ENCODE peak calls at places on chromosomes 5 and 9, in eight cellular contexts. One of them, this sample, is unnamed. For H3K4me1, the result is how much of the 10 kb centered on the place peaks cover.

GRCh38 chr5:126579716-126580115 is 15.3 kb downstream of the ALDH7A1 start:
- DNase-seq in stomach: no peak
- DNase-seq in right atrium auricular region: no peak
- DNase-seq in HepG2: no peak
- DNase-seq in pancreas: no peak
- DNase-seq in heart left ventricle: no peak
- DNase-seq in heart right ventricle: no peak
- DNase-seq in CD8-positive, alpha-beta memory T cell: no peak
- DNase-seq in this sample: no peak

GRCh38 chr9:136189394-136190236 is 15.3 kb downstream of the LHX3 start:
- DNase-seq in heart left ventricle: no peak
- DNase-seq in stomach: no peak
- DNase-seq in CD8-positive, alpha-beta memory T cell: no peak
- DNase-seq in HepG2: no peak
- DNase-seq in right atrium auricular region: no peak
- DNase-seq in heart right ventricle: no peak
- DNase-seq in pancreas: no peak
- DNase-seq in this sample: no peak

GRCh38 chr9:108439967-108440366 is 415.8 kb downstream of the ACTL7B start:
- DNase-seq in heart left ventricle: no peak
- DNase-seq in CD8-positive, alpha-beta memory T cell: no peak
- DNase-seq in heart right ventricle: no peak
- DNase-seq in HepG2: no peak
- DNase-seq in stomach: no peak
- DNase-seq in pancreas: no peak
- DNase-seq in right atrium auricular region: no peak
- DNase-seq in this sample: no peak

GRCh38 chr9:69333716-69334115 is 8.7 kb downstream of the ENTREP1 start:
- DNase-seq in CD8-positive, alpha-beta memory T cell: no peak
- DNase-seq in right atrium auricular region: no peak
- DNase-seq in heart right ventricle: no peak
- DNase-seq in HepG2: no peak
- DNase-seq in heart left ventricle: no peak
- DNase-seq in stomach: no peak
- DNase-seq in pancreas: no peak
- DNase-seq in this sample: no peak

GRCh38 chr9:100534401-100534800 is 43.5 kb upstream of the CAVIN4 start:
- DNase-seq in heart left ventricle: no peak
- DNase-seq in CD8-positive, alpha-beta memory T cell: no peak
- DNase-seq in HepG2: no peak
- DNase-seq in heart right ventricle: no peak
- DNase-seq in pancreas: no peak
- DNase-seq in right atrium auricular region: no peak
- DNase-seq in stomach: no peak
- DNase-seq in this sample: no peak

GRCh38 chr9:106653111-106653697 is 209.8 kb upstream of the ZNF462 start:
- DNase-seq in right atrium auricular region: no peak
- DNase-seq in stomach: no peak
- DNase-seq in CD8-positive, alpha-beta memory T cell: no peak
- DNase-seq in HepG2: no peak
- DNase-seq in pancreas: no peak
- DNase-seq in heart right ventricle: no peak
- DNase-seq in heart left ventricle: no peak
- DNase-seq in this sample: no peak

GRCh38 chr9:128497824-128498610 is 6.5 kb upstream of the GLE1 start:
- DNase-seq in pancreas: no peak
- DNase-seq in heart right ventricle: no peak
- DNase-seq in CD8-positive, alpha-beta memory T cell: no peak
- DNase-seq in heart left ventricle: no peak
- DNase-seq in HepG2: no peak
- DNase-seq in stomach: no peak
- DNase-seq in right atrium auricular region: no peak
- DNase-seq in this sample: no peak

GRCh38 chr5:116076496-116076895 is 8.3 kb upstream of the COMMD10 start:
- DNase-seq in CD8-positive, alpha-beta memory T cell: no peak
- DNase-seq in heart right ventricle: no peak
- DNase-seq in heart left ventricle: no peak
- DNase-seq in right atrium auricular region: no peak
- DNase-seq in HepG2: no peak
- DNase-seq in stomach: no peak
- DNase-seq in pancreas: no peak
- DNase-seq in this sample: no peak

GRCh38 chr5:65938256-65938655 is 11.9 kb downstream of the ERBIN start:
- DNase-seq in right atrium auricular region: no peak
- DNase-seq in CD8-positive, alpha-beta memory T cell: no peak
- DNase-seq in pancreas: no peak
- DNase-seq in heart right ventricle: no peak
- DNase-seq in stomach: no peak
- DNase-seq in heart left ventricle: no peak
- DNase-seq in HepG2: no peak
- DNase-seq in this sample: no peak

GRCh38 chr9:132946624-132947295 is 2.3 kb upstream of the TSC1 start:
- DNase-seq in right atrium auricular region: no peak
- DNase-seq in stomach: no peak
- DNase-seq in HepG2: peak
- DNase-seq in heart left ventricle: no peak
- DNase-seq in pancreas: no peak
- DNase-seq in heart right ventricle: no peak
- DNase-seq in CD8-positive, alpha-beta memory T cell: no peak
- DNase-seq in this sample: no peak

GRCh38 chr5:170861855-170862766 is at the start of gene RANBP17:
- DNase-seq in heart left ventricle: peak
- DNase-seq in pancreas: peak
- DNase-seq in right atrium auricular region: no peak
- DNase-seq in heart right ventricle: peak
- DNase-seq in stomach: peak
- DNase-seq in CD8-positive, alpha-beta memory T cell: no peak
- DNase-seq in HepG2: no peak
- DNase-seq in this sample: peak

DNA sequence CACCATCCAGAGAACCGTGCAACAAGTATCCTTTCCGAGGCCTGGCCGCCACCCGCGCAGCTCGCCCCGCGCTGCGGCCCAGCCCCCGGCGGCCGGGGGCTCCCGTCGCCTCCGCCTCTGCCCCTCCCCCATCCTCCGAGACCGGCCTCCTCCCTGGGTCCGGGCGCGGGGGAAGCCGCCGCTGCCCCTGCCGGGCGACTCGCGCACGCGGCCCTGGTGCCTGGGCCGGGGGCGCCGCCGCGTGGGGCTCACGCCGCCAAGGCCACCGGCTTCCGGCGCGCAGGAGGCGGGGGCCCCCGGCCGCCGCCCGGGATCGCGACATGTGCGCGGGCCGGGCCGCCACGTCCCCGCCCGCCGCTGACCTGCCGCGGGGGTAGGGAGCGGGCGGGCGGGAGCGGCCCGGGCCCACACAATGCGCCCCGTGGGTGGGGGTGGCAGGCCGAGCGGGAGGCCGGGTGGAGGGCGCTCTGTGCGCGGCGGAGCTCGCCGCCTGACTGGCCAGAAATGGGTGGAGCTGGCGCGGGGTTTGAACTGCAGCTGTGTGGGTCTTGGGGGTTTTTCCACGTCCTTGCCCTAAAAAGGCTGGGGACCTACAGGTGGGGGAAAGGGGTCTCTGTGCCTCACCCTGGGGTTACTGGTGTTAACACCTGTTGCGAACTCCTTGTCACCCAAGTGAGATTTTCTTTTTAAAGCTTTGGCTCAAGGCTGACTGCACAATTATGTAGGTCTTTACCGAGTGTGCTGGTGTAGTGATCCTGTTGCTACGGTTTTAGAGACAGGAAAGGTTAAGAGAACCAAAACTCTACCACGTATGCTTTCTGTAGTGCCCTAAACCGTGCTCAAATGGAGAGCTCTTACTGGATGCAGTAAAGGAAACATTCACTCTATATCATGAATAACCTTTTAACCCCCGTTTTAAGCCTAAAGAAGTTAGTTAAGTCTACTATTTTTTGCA is 32.3 kb downstream of the TNPO1 start:
- DNase-seq in heart right ventricle: peak
- DNase-seq in heart left ventricle: peak
- DNase-seq in CD8-positive, alpha-beta memory T cell: peak
- DNase-seq in stomach: peak
- DNase-seq in right atrium auricular region: no peak
- DNase-seq in HepG2: peak
- DNase-seq in pancreas: peak
- DNase-seq in this sample: peak
- H3K4me1 ChIP-seq in heart right ventricle: half or more
- H3K4me1 ChIP-seq in heart left ventricle: half or more
- H3K4me1 ChIP-seq in CD8-positive, alpha-beta memory T cell: under half
- H3K4me1 ChIP-seq in stomach: under half
- H3K4me1 ChIP-seq in right atrium auricular region: half or more
- H3K4me1 ChIP-seq in HepG2: under half
- H3K4me1 ChIP-seq in pancreas: under half
- H3K4me1 ChIP-seq in this sample: under half

GRCh38 chr9:125847735-125848134 is 100.6 kb downstream of the PBX3 start:
- DNase-seq in heart right ventricle: no peak
- DNase-seq in heart left ventricle: no peak
- DNase-seq in CD8-positive, alpha-beta memory T cell: no peak
- DNase-seq in HepG2: no peak
- DNase-seq in pancreas: no peak
- DNase-seq in stomach: no peak
- DNase-seq in right atrium auricular region: no peak
- DNase-seq in this sample: no peak
- H3K4me1 ChIP-seq in heart right ventricle: under half
- H3K4me1 ChIP-seq in heart left ventricle: under half
- H3K4me1 ChIP-seq in CD8-positive, alpha-beta memory T cell: under half
- H3K4me1 ChIP-seq in HepG2: under half
- H3K4me1 ChIP-seq in pancreas: under half
- H3K4me1 ChIP-seq in stomach: under half
- H3K4me1 ChIP-seq in right atrium auricular region: under half
- H3K4me1 ChIP-seq in this sample: under half

GRCh38 chr5:39164529-39165402 is 54.6 kb downstream of the FYB1 start:
- DNase-seq in right atrium auricular region: no peak
- DNase-seq in heart right ventricle: no peak
- DNase-seq in pancreas: no peak
- DNase-seq in CD8-positive, alpha-beta memory T cell: no peak
- DNase-seq in stomach: no peak
- DNase-seq in heart left ventricle: no peak
- DNase-seq in HepG2: no peak
- DNase-seq in this sample: no peak

GRCh38 chr5:39164016-39164415 is 55.3 kb downstream of the FYB1 start:
- DNase-seq in right atrium auricular region: no peak
- DNase-seq in heart right ventricle: no peak
- DNase-seq in HepG2: no peak
- DNase-seq in stomach: no peak
- DNase-seq in pancreas: no peak
- DNase-seq in CD8-positive, alpha-beta memory T cell: peak
- DNase-seq in heart left ventricle: no peak
- DNase-seq in this sample: no peak

GRCh38 chr5:39169081-39169480 is 50.3 kb downstream of the FYB1 start:
- DNase-seq in HepG2: no peak
- DNase-seq in pancreas: no peak
- DNase-seq in heart right ventricle: no peak
- DNase-seq in right atrium auricular region: no peak
- DNase-seq in stomach: no peak
- DNase-seq in heart left ventricle: no peak
- DNase-seq in CD8-positive, alpha-beta memory T cell: no peak
- DNase-seq in this sample: no peak

GRCh38 chr5:39167973-39168345 is 51.4 kb downstream of the FYB1 start:
- DNase-seq in heart right ventricle: no peak
- DNase-seq in pancreas: no peak
- DNase-seq in stomach: no peak
- DNase-seq in HepG2: no peak
- DNase-seq in right atrium auricular region: no peak
- DNase-seq in CD8-positive, alpha-beta memory T cell: no peak
- DNase-seq in heart left ventricle: no peak
- DNase-seq in this sample: no peak

DNA sequence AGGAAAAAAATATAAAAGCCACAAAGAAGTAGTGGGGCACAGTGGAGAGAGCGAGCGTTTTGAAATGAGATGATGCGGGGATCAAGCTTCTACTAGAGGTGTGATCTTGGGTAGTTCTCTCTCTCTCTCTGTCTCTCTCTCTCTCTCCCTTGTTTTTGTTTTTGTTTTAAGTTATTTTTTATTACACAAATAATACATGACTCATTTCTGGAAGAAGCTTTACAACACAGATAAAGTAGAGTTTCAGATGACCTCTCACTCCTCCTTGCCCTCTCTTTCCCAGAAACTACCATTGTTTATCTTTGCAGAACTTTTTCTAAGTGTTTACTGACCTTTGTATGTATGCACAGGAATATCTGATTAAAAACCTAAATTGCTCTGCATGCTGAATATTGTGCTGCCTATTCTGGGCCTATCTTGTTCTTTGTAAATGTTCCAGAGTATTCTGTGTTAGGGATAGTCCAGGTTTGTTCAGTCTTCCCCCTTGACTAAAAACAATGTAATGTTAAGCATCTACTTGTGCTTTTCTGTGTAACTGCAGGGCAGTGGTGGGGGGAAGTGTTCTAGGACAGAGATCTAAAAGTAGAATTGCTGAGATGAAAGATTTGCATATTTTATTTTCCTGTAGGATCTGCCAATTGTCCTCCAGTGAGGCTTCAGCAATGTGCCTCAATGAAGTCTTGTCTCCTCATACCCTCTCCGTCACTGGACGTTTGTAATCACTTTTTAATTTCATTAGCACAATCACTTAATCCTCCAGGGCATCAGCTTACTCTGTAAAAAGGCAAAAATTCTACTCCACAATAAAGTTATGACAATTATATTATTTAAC is 52.0 kb downstream of the FYB1 start:
- DNase-seq in right atrium auricular region: no peak
- DNase-seq in pancreas: no peak
- DNase-seq in CD8-positive, alpha-beta memory T cell: no peak
- DNase-seq in heart right ventricle: no peak
- DNase-seq in stomach: no peak
- DNase-seq in HepG2: no peak
- DNase-seq in heart left ventricle: no peak
- DNase-seq in this sample: no peak
- H3K4me1 ChIP-seq in right atrium auricular region: under half
- H3K4me1 ChIP-seq in pancreas: under half
- H3K4me1 ChIP-seq in CD8-positive, alpha-beta memory T cell: half or more
- H3K4me1 ChIP-seq in heart right ventricle: under half
- H3K4me1 ChIP-seq in stomach: under half
- H3K4me1 ChIP-seq in HepG2: under half
- H3K4me1 ChIP-seq in heart left ventricle: under half
- H3K4me1 ChIP-seq in this sample: under half

GRCh38 chr5:147446528-147446927 is 63.3 kb downstream of the DPYSL3 start:
- DNase-seq in right atrium auricular region: no peak
- DNase-seq in HepG2: no peak
- DNase-seq in pancreas: no peak
- DNase-seq in heart right ventricle: no peak
- DNase-seq in stomach: no peak
- DNase-seq in heart left ventricle: no peak
- DNase-seq in CD8-positive, alpha-beta memory T cell: no peak
- DNase-seq in this sample: peak
- H3K4me1 ChIP-seq in right atrium auricular region: under half
- H3K4me1 ChIP-seq in HepG2: under half
- H3K4me1 ChIP-seq in pancreas: under half
- H3K4me1 ChIP-seq in heart right ventricle: under half
- H3K4me1 ChIP-seq in stomach: under half
- H3K4me1 ChIP-seq in heart left ventricle: under half
- H3K4me1 ChIP-seq in CD8-positive, alpha-beta memory T cell: under half
- H3K4me1 ChIP-seq in this sample: under half